ENCODE peak calls at places on chromosome 6, in nine cellular contexts. F is C1 segment of cervical spinal cord; Q is transverse colon; X is hypothalamus; H is activated naive CD4-positive, alpha-beta T cell treated with anti-CD3 and anti-CD28 coated beads, Interleukin-2, amount 10 ng/mL, durations not matched to agents 7 days and 5 days; L is retinal pigment epithelial cell; N is T-cell; E is RCC 7860; S is ELR. D is an unnamed sample.

GRCh38 chr6:27862396-27863061 is 49.7 kb downstream of the OR2B2 start:
- DNase-seq in E (no peak), H (no peak), X (peak), S (no peak), F (peak), L (no peak), N (no peak), Q (no peak), D (no peak)

GRCh38 chr6:128174724-128175123 is 273.9 kb upstream of the THEMIS start:
- DNase-seq in S (no peak), E (no peak), Q (no peak), L (no peak), F (no peak), X (no peak), H (no peak), N (no peak), D (no peak)

GRCh38 chr6:137958809-137959565 is 91.9 kb downstream of the TNFAIP3 start:
- DNase-seq in E (no peak), X (no peak), F (no peak), S (no peak), Q (no peak), N (no peak), L (no peak), H (no peak), D (no peak)

GRCh38 chr6:169804427-169804826 is 53.0 kb downstream of the ERMARD start:
- DNase-seq in E (no peak), F (no peak), S (no peak), H (no peak), L (no peak), X (no peak), Q (no peak), N (no peak), D (no peak)

GRCh38 chr6:15338462-15338861 is 92.6 kb downstream of the JARID2 start:
- DNase-seq in S (no peak), H (no peak), F (no peak), Q (no peak), N (no peak), E (no peak), X (no peak), L (no peak), D (peak)

GRCh38 chr6:33882154-33882553 is 78.4 kb upstream of the MLN start:
- DNase-seq in X (no peak), Q (peak), H (no peak), F (no peak), E (no peak), S (no peak), N (no peak), L (no peak), D (no peak)

GRCh38 chr6:26020291-26020982 is 57.8 kb downstream of the TRIM38 start:
- DNase-seq in Q (peak), H (peak), N (peak), F (peak), E (peak), S (peak), L (no peak), X (peak), D (peak)

GRCh38 chr6:53465732-53466131 is 79.2 kb downstream of the GCLC start:
- DNase-seq in F (no peak), N (no peak), L (no peak), S (peak), Q (no peak), X (no peak), H (no peak), E (no peak), D (no peak)

GRCh38 chr6:29647927-29648642 is 8.8 kb upstream of the MOG start:
- DNase-seq in E (no peak), F (no peak), N (no peak), H (no peak), L (no peak), X (no peak), Q (no peak), S (peak), D (peak)

D was measured in OCI-M1.